ENCODE peak calls at places on chromosomes 4 and X, in seven cellular contexts. G, N, A, Y, V, U and B are unnamed samples.

GRCh38 chr4:27084685-27085356 is 224.2 kb downstream of the STIM2 start:
- DNase-seq in G (peak; percentile 13), N (no peak), A (no peak), Y (no peak), V (peak; percentile 53), U (peak; percentile 76), B (no peak)

GRCh38 chrX:143206961-143207360 is 181.2 kb downstream of the SPANXN4 start:
- DNase-seq in G (no peak), N (no peak), A (no peak), Y (no peak), V (no peak), U (no peak), B (no peak)

GRCh38 chr4:118829107-118829506 is 6.8 kb downstream of the SEC24D start:
- DNase-seq in G (no peak), N (no peak), A (no peak), Y (no peak), V (no peak), U (no peak), B (no peak)

GRCh38 chr4:81592698-81593097 is 121.0 kb upstream of the RASGEF1B start:
- DNase-seq in G (no peak), N (no peak), A (no peak), Y (no peak), V (no peak), U (no peak), B (no peak)

GRCh38 chr4:15936495-15936894 is 2.0 kb downstream of the FGFBP1 start:
- DNase-seq in G (peak; percentile 60), N (no peak), A (peak; percentile 58), Y (no peak), V (peak; percentile 38), U (no peak), B (no peak)

GRCh38 chr4:147987252-147987651 is 255.4 kb downstream of the ARHGAP10 start:
- DNase-seq in G (no peak), N (no peak), A (no peak), Y (no peak), V (no peak), U (no peak), B (no peak)

GRCh38 chr4:22778547-22779163 is 85.9 kb downstream of the GBA3 start:
- DNase-seq in G (no peak), N (no peak), A (no peak), Y (no peak), V (no peak), U (peak; percentile 6), B (no peak)

GRCh38 chrX:138191998-138192397 is 519.5 kb downstream of the FGF13 start:
- DNase-seq in G (no peak), N (no peak), A (no peak), Y (peak; percentile 4), V (no peak), U (peak; percentile 61), B (no peak)

GRCh38 chrX:64394059-64394873 is 986 bp downstream of the MTMR8 start:
- DNase-seq in G (no peak), N (no peak), A (no peak), Y (no peak), V (no peak), U (no peak), B (no peak)

GRCh38 chrX:55342533-55343501 is 78.1 kb upstream of the PAGE3 start:
- DNase-seq in G (peak; percentile 39), N (no peak), A (no peak), Y (peak; percentile 3), V (peak; percentile 30), U (peak; percentile 53), B (no peak)

GRCh38 chr4:71526626-71527406 is 188.0 kb downstream of the SLC4A4 start:
- DNase-seq in G (no peak), N (peak; percentile 2), A (no peak), Y (no peak), V (no peak), U (peak; percentile 73), B (no peak)

GRCh38 chr4:42655921-42656735 is 777 bp downstream of the ATP8A1 start:
- DNase-seq in G (peak; percentile 65), N (no peak), A (peak; percentile 71), Y (peak; percentile 1), V (peak; percentile 56), U (peak; percentile 48), B (no peak)

GRCh38 chrX:119042996-119043395 is 29.8 kb upstream of the CT47C1 start:
- DNase-seq in G (peak; percentile 9), N (no peak), A (no peak), Y (no peak), V (no peak), U (no peak), B (no peak)

GRCh38 chr4:46270986-46271596 is 118.8 kb downstream of the GABRA2 start:
- DNase-seq in G (no peak), N (no peak), A (no peak), Y (peak; percentile 17), V (no peak), U (peak; percentile 48), B (no peak)

GRCh38 chr4:115361781-115362180 is 248.4 kb upstream of the NDST4 start:
- DNase-seq in G (no peak), N (no peak), A (no peak), Y (no peak), V (no peak), U (no peak), B (no peak)

GRCh38 chr4:156734965-156735895 is 236.4 kb downstream of the PDGFC start:
- DNase-seq in G (no peak), N (no peak), A (no peak), Y (no peak), V (no peak), U (no peak), B (no peak)

GRCh38 chr4:165096776-165097175 is 15.9 kb downstream of the TMEM192 start:
- DNase-seq in G (no peak), N (no peak), A (no peak), Y (peak; percentile 8), V (no peak), U (peak; percentile 56), B (no peak)

GRCh38 chr4:151012836-151013235 is 2.2 kb downstream of the LRBA start:
- DNase-seq in G (peak; percentile 51), N (peak; percentile 7), A (no peak), Y (no peak), V (peak; percentile 48), U (peak; percentile 21), B (no peak)

GRCh38 chr4:89379541-89380035 is 72.0 kb upstream of the GPRIN3 start:
- DNase-seq in G (no peak), N (no peak), A (no peak), Y (no peak), V (no peak), U (no peak), B (no peak)

GRCh38 chr4:23163649-23164436 is 471.1 kb downstream of the GBA3 start:
- DNase-seq in G (no peak), N (no peak), A (no peak), Y (no peak), V (no peak), U (peak; percentile 25), B (no peak)

GRCh38 chr4:128707864-128708263 is 101.6 kb upstream of the JADE1 start:
- DNase-seq in G (no peak), N (no peak), A (no peak), Y (no peak), V (no peak), U (no peak), B (no peak)

GRCh38 chr4:11700751-11701226 is 272.1 kb upstream of the HS3ST1 start:
- DNase-seq in G (no peak), N (peak; percentile 48), A (no peak), Y (no peak), V (no peak), U (no peak), B (no peak)

GRCh38 chr4:188934320-188934975 is 795.2 kb downstream of the TRIML1 start:
- DNase-seq in G (no peak), N (peak; percentile 18), A (no peak), Y (no peak), V (no peak), U (no peak), B (no peak)

DNA sequence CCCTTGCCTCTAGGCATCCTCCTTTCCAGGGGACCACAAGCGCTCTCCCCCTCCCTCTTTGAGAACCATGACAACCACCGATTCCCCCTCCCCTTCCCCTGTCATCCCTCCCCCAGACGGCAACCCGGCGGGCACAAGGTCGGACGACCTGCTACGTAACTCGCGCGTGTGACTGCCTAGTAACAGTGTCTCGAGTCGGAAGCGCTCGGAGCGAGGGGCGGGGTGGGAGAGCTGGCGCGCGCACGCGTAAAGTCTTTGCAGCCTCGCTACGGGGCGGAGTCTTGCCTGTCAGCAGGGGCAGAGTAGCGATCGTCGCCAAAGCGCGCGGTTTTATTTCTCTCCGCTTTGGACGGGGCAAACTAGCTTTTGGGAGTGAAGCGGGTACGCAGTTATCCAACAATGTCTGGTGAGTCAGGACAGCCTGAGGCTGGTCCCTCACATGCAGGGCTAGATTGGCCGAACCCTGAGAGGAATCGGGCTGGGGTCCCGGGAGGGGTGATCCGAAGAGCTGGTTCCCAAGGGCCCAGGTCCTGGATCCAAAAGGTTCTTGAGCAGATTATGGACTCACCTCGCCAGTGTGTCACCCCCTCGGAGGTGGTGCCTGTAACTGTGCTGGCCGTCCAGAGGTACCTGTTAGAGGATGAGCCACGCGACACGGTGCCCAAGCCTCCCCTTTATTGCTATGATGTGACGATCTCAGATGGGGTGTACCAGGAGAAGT is at the start of gene RADX:
- DNase-seq in G (peak; percentile 86), N (peak; percentile 64), A (peak; percentile 87), Y (peak; percentile 58), V (peak; percentile 83), U (peak; percentile 92), B (peak; percentile 91)
- TF ChIP-seq POLR2AphosphoS5 in G (peak; percentile 49), N (peak; percentile 44), A (no peak), Y (no peak), V (peak; percentile 65), U (no peak), B (peak; percentile 68)

GRCh38 chrX:78945186-78945912 is at the start of gene P2RY10:
- DNase-seq in G (peak; percentile 24), N (no peak), A (no peak), Y (no peak), V (no peak), U (no peak), B (no peak)
- TF ChIP-seq POLR2AphosphoS5 in G (no peak), N (no peak), A (no peak), Y (no peak), V (peak; percentile 46), U (no peak), B (no peak)

GRCh38 chrX:39829965-39830364 is 267.8 kb downstream of the BCOR start:
- DNase-seq in G (no peak), N (no peak), A (no peak), Y (no peak), V (no peak), U (no peak), B (no peak)

GRCh38 chrX:39830414-39830813 is 267.3 kb downstream of the BCOR start:
- DNase-seq in G (no peak), N (no peak), A (no peak), Y (no peak), V (no peak), U (no peak), B (no peak)

GRCh38 chrX:39828971-39829370 is 268.8 kb downstream of the BCOR start:
- DNase-seq in G (no peak), N (no peak), A (no peak), Y (no peak), V (no peak), U (no peak), B (no peak)

GRCh38 chrX:39826813-39827543 is 270.8 kb downstream of the BCOR start:
- DNase-seq in G (no peak), N (no peak), A (no peak), Y (no peak), V (no peak), U (no peak), B (no peak)

GRCh38 chrX:39827959-39828358 is 269.8 kb downstream of the BCOR start:
- DNase-seq in G (no peak), N (no peak), A (no peak), Y (no peak), V (no peak), U (no peak), B (no peak)
- TF ChIP-seq POLR2AphosphoS5 in G (no peak), N (no peak), A (no peak), Y (no peak), V (no peak), U (no peak), B (no peak)

GRCh38 chr4:112645541-112646329 is 8.8 kb downstream of the LARP7 start:
- DNase-seq in G (no peak), N (no peak), A (no peak), Y (no peak), V (no peak), U (peak; percentile 87), B (no peak)
- TF ChIP-seq POLR2AphosphoS5 in G (no peak), N (no peak), A (no peak), Y (no peak), V (no peak), U (peak; percentile 97), B (no peak)